ENCODE peak calls at places on chromosomes 2 and 18, in nine cellular contexts. One of them, this sample, is unnamed.

GRCh38 chr18:79361766-79362522 is 33.8 kb upstream of the NFATC1 start:
- DNase-seq in breast epithelium: no peak
- DNase-seq in NCI-H774: no peak
- DNase-seq in lower leg skin: no peak
- DNase-seq in renal cortical epithelial cell: no peak
- DNase-seq in activated naive CD4-positive, alpha-beta T cell treated with anti-CD3 and anti-CD28 coated beads for 36 hours: no peak
- DNase-seq in AG08396: peak
- DNase-seq in transverse colon: no peak
- DNase-seq in M059J: peak
- DNase-seq in this sample: peak

GRCh38 chr2:144183744-144184143 is 336.2 kb downstream of the ZEB2 start:
- DNase-seq in breast epithelium: no peak
- DNase-seq in NCI-H774: no peak
- DNase-seq in renal cortical epithelial cell: no peak
- DNase-seq in transverse colon: peak
- DNase-seq in activated naive CD4-positive, alpha-beta T cell treated with anti-CD3 and anti-CD28 coated beads for 36 hours: peak
- DNase-seq in lower leg skin: no peak
- DNase-seq in M059J: no peak
- DNase-seq in AG08396: no peak
- DNase-seq in this sample: no peak

GRCh38 chr2:23599691-23600090 is 214.7 kb downstream of the KLHL29 start:
- DNase-seq in AG08396: no peak
- DNase-seq in M059J: no peak
- DNase-seq in activated naive CD4-positive, alpha-beta T cell treated with anti-CD3 and anti-CD28 coated beads for 36 hours: no peak
- DNase-seq in NCI-H774: peak
- DNase-seq in breast epithelium: no peak
- DNase-seq in transverse colon: no peak
- DNase-seq in lower leg skin: no peak
- DNase-seq in renal cortical epithelial cell: no peak
- DNase-seq in this sample: no peak

GRCh38 chr2:196925768-196926561 is 542 bp downstream of the PGAP1 start:
- DNase-seq in lower leg skin: peak
- DNase-seq in AG08396: peak
- DNase-seq in transverse colon: peak
- DNase-seq in M059J: peak
- DNase-seq in activated naive CD4-positive, alpha-beta T cell treated with anti-CD3 and anti-CD28 coated beads for 36 hours: peak
- DNase-seq in breast epithelium: no peak
- DNase-seq in NCI-H774: no peak
- DNase-seq in renal cortical epithelial cell: peak
- DNase-seq in this sample: peak

GRCh38 chr18:33577688-33578370 is at the start of gene ASXL3:
- DNase-seq in transverse colon: peak
- DNase-seq in AG08396: peak
- DNase-seq in NCI-H774: peak
- DNase-seq in lower leg skin: no peak
- DNase-seq in renal cortical epithelial cell: peak
- DNase-seq in breast epithelium: no peak
- DNase-seq in activated naive CD4-positive, alpha-beta T cell treated with anti-CD3 and anti-CD28 coated beads for 36 hours: no peak
- DNase-seq in M059J: no peak
- DNase-seq in this sample: no peak

GRCh38 chr2:100919316-100919715 is 82.8 kb upstream of the RPL31 start:
- DNase-seq in AG08396: no peak
- DNase-seq in activated naive CD4-positive, alpha-beta T cell treated with anti-CD3 and anti-CD28 coated beads for 36 hours: peak
- DNase-seq in M059J: no peak
- DNase-seq in breast epithelium: no peak
- DNase-seq in renal cortical epithelial cell: no peak
- DNase-seq in lower leg skin: no peak
- DNase-seq in NCI-H774: no peak
- DNase-seq in transverse colon: no peak
- DNase-seq in this sample: no peak

GRCh38 chr2:41990688-41991087 is 57.1 kb upstream of the PKDCC start:
- DNase-seq in breast epithelium: no peak
- DNase-seq in NCI-H774: no peak
- DNase-seq in lower leg skin: no peak
- DNase-seq in transverse colon: no peak
- DNase-seq in renal cortical epithelial cell: peak
- DNase-seq in AG08396: no peak
- DNase-seq in M059J: no peak
- DNase-seq in activated naive CD4-positive, alpha-beta T cell treated with anti-CD3 and anti-CD28 coated beads for 36 hours: no peak
- DNase-seq in this sample: no peak

GRCh38 chr2:30714811-30715709 is 92.2 kb downstream of the CAPN13 start:
- DNase-seq in activated naive CD4-positive, alpha-beta T cell treated with anti-CD3 and anti-CD28 coated beads for 36 hours: no peak
- DNase-seq in transverse colon: no peak
- DNase-seq in NCI-H774: no peak
- DNase-seq in breast epithelium: no peak
- DNase-seq in lower leg skin: no peak
- DNase-seq in AG08396: no peak
- DNase-seq in renal cortical epithelial cell: no peak
- DNase-seq in M059J: peak
- DNase-seq in this sample: no peak

This sample was measured in A172.